ENCODE peak calls at places on chromosomes 13 and 19, in nine cellular contexts. R, L, V, A, O, Q, B, P and E are unnamed samples.

GRCh38 chr13:111145071-111145470 is 30.0 kb downstream of the ARHGEF7 start:
- DNase-seq in R (no peak), L (no peak), V (no peak), A (no peak), O (no peak), Q (no peak), B (no peak), P (no peak), E (no peak)

GRCh38 chr19:57776764-57777296 is 7.4 kb downstream of the ZNF586 start:
- DNase-seq in R (no peak), L (no peak), V (no peak), A (no peak), O (no peak), Q (no peak), B (no peak), P (no peak), E (no peak)

GRCh38 chr13:42398542-42398941 is 126.6 kb downstream of the AKAP11 start:
- DNase-seq in R (no peak), L (no peak), V (no peak), A (no peak), O (no peak), Q (no peak), B (no peak), P (no peak), E (no peak)

GRCh38 chr13:41306271-41307150 is 4.6 kb upstream of the NAA16 start:
- DNase-seq in R (no peak), L (no peak), V (no peak), A (no peak), O (no peak), Q (no peak), B (no peak), P (no peak), E (no peak)

GRCh38 chr19:48192750-48193149 is 22.3 kb downstream of the ZSWIM9 start:
- DNase-seq in R (no peak), L (no peak), V (no peak), A (no peak), O (no peak), Q (no peak), B (no peak), P (no peak), E (no peak)

GRCh38 chr13:28171266-28171665 is 32.9 kb downstream of the PAN3 start:
- DNase-seq in R (no peak), L (no peak), V (no peak), A (no peak), O (no peak), Q (no peak), B (no peak), P (no peak), E (no peak)

GRCh38 chr19:53549354-53549753 is 11.4 kb downstream of the ZNF331 start:
- DNase-seq in R (no peak), L (no peak), V (no peak), A (no peak), O (peak; percentile 25), Q (no peak), B (no peak), P (no peak), E (no peak)

GRCh38 chr19:5607318-5608270 is 15.0 kb downstream of the SAFB2 start:
- DNase-seq in R (no peak), L (no peak), V (no peak), A (no peak), O (no peak), Q (no peak), B (no peak), P (no peak), E (no peak)

GRCh38 chr13:24254151-24254810 is 55.1 kb upstream of the C1QTNF9 start:
- DNase-seq in R (no peak), L (no peak), V (no peak), A (no peak), O (no peak), Q (no peak), B (no peak), P (no peak), E (no peak)

GRCh38 chr19:33080761-33081681 is at the start of gene GPATCH1:
- DNase-seq in R (no peak), L (peak; percentile 91), V (peak; percentile 59), A (peak; percentile 91), O (peak; percentile 63), Q (peak; percentile 94), B (peak; percentile 96), P (peak; percentile 95), E (peak; percentile 96)

GRCh38 chr13:111361873-111362648 is 41.6 kb downstream of the TEX29 start:
- DNase-seq in R (no peak), L (no peak), V (no peak), A (peak; percentile 20), O (no peak), Q (no peak), B (peak; percentile 28), P (no peak), E (no peak)

GRCh38 chr13:60135344-60135743 is 28.4 kb downstream of the DIAPH3 start:
- DNase-seq in R (no peak), L (no peak), V (no peak), A (no peak), O (no peak), Q (no peak), B (no peak), P (no peak), E (no peak)

GRCh38 chr19:45162464-45163143 is 1.8 kb upstream of the NKPD1 start:
- DNase-seq in R (no peak), L (no peak), V (no peak), A (no peak), O (peak; percentile 59), Q (no peak), B (no peak), P (no peak), E (peak; percentile 54)